ENCODE peak calls at places on chromosomes 11 and 22, in six cellular contexts. G is PC-3; H is activated naive CD8-positive, alpha-beta T cell treated with anti-CD3 and anti-CD28 coated beads for 36 hours; U is heart right ventricle; I is T-helper 9 cell; M is SW 1271. S is an unnamed sample.

GRCh38 chr22:32830473-32830872 is 29.0 kb downstream of the TIMP3 start:
- DNase-seq in I (no peak), G (no peak), U (peak), H (no peak), M (no peak), S (no peak)

GRCh38 chr11:134521001-134521400 is 109.0 kb upstream of the B3GAT1 start:
- DNase-seq in I (no peak), G (no peak), U (no peak), M (no peak), H (no peak), S (no peak)

GRCh38 chr11:92550411-92550810 is 325.8 kb downstream of the FAT3 start:
- DNase-seq in I (no peak), U (no peak), M (no peak), H (no peak), G (no peak), S (no peak)

GRCh38 chr11:77968337-77968736 is 26.1 kb downstream of the INTS4 start:
- DNase-seq in U (no peak), I (no peak), H (no peak), M (no peak), G (no peak), S (no peak)

GRCh38 chr11:108561535-108561991 is 32.0 kb downstream of the EXPH5 start:
- DNase-seq in U (no peak), I (no peak), G (peak), M (no peak), H (no peak), S (no peak)

GRCh38 chr11:8709002-8709672 is 26.5 kb downstream of the RPL27A start:
- DNase-seq in I (no peak), M (no peak), U (peak), G (no peak), H (no peak), S (peak)

GRCh38 chr11:70487160-70487559 is 88.8 kb downstream of the CTTN start:
- DNase-seq in U (no peak), G (no peak), H (no peak), M (no peak), I (no peak), S (no peak)

GRCh38 chr11:16924826-16925494 is 89.3 kb downstream of the PLEKHA7 start:
- DNase-seq in G (peak), U (peak), I (no peak), M (no peak), H (no peak), S (no peak)

GRCh38 chr22:33476206-33476605 is 418.0 kb upstream of the SYN3 start:
- DNase-seq in M (no peak), H (no peak), U (no peak), I (no peak), G (peak), S (no peak)

GRCh38 chr11:19777342-19778102 is 64.9 kb downstream of the NAV2 start:
- DNase-seq in M (no peak), I (no peak), H (peak), U (no peak), G (peak), S (peak)

GRCh38 chr22:37088750-37089408 is 20.6 kb downstream of the TMPRSS6 start:
- DNase-seq in H (no peak), I (no peak), M (no peak), G (no peak), U (no peak), S (no peak)

GRCh38 chr11:64854157-64854533 is 9.7 kb upstream of the CDC42BPG start:
- DNase-seq in I (no peak), G (no peak), M (no peak), H (no peak), U (no peak), S (no peak)

GRCh38 chr11:46697303-46697702 is 3.1 kb downstream of the ARHGAP1 start:
- DNase-seq in G (no peak), U (no peak), M (no peak), I (no peak), H (no peak), S (no peak)

GRCh38 chr11:131661137-131661536 is 290.7 kb downstream of the NTM start:
- DNase-seq in U (no peak), H (no peak), G (no peak), M (no peak), I (no peak), S (no peak)

GRCh38 chr22:39313258-39314001 is 6.0 kb downstream of the RPL3 start:
- DNase-seq in I (no peak), U (no peak), G (no peak), H (no peak), M (no peak), S (no peak)

GRCh38 chr11:69447786-69448185 is 33.7 kb upstream of the LINC01488 start:
- DNase-seq in G (peak), M (no peak), I (no peak), H (no peak), U (no peak), S (no peak)

GRCh38 chr11:130523609-130524008 is 75.2 kb downstream of the ADAMTS15 start:
- DNase-seq in H (no peak), G (peak), M (no peak), U (peak), I (no peak), S (no peak)

GRCh38 chr11:115670538-115671200 is 166.5 kb upstream of the CADM1 start:
- DNase-seq in H (no peak), G (no peak), I (no peak), M (no peak), U (no peak), S (no peak)

GRCh38 chr11:19595840-19596751 is 116.5 kb upstream of the NAV2 start:
- DNase-seq in M (no peak), H (no peak), G (peak), U (peak), I (no peak), S (peak)